ENCODE peak calls at places on chromosomes 6 and 20, in four cellular contexts. K is colonic mucosa, I is mucosa of descending colon, C is lower lobe of right lung. X is an unnamed sample.

GRCh38 chr20:17904027-17904426 is 64.6 kb downstream of the SNX5 start:
- DNase-seq in C (no peak), I (no peak), K (no peak), X (no peak)

GRCh38 chr6:24891004-24891403 is 44.8 kb downstream of the RIPOR2 start:
- DNase-seq in I (no peak), C (no peak), K (no peak), X (no peak)

GRCh38 chr6:111215134-111215533 is 127.8 kb downstream of the SLC16A10 start:
- DNase-seq in K (no peak), C (no peak), I (no peak), X (no peak)

GRCh38 chr20:20593447-20594170 is 118.8 kb downstream of the RALGAPA2 start:
- DNase-seq in K (no peak), I (peak; percentile 35), C (peak; percentile 47), X (no peak)

GRCh38 chr6:33827546-33828451 is 24.0 kb upstream of the MLN start:
- DNase-seq in K (peak; percentile 42), C (peak; percentile 38), I (peak; percentile 35), X (no peak)

GRCh38 chr20:24993337-24994185 is 1.0 kb upstream of the APMAP start:
- DNase-seq in K (peak; percentile 20), I (no peak), C (no peak), X (no peak)

GRCh38 chr20:1526896-1527295 is 30.6 kb downstream of the SIRPD start:
- DNase-seq in C (no peak), K (no peak), I (no peak), X (no peak)

GRCh38 chr20:17648782-17649730 is 33.0 kb downstream of the RRBP1 start:
- DNase-seq in C (peak; percentile 73), K (peak; percentile 58), I (peak; percentile 67), X (no peak)

GRCh38 chr6:73481969-73482368 is 20.4 kb downstream of the MTO1 start:
- DNase-seq in C (no peak), I (no peak), K (no peak), X (no peak)

GRCh38 chr6:140062042-140063041 is 687.9 kb upstream of the CITED2 start:
- DNase-seq in K (no peak), C (no peak), I (peak; percentile 29), X (peak; percentile 46)

GRCh38 chr6:159328052-159328451 is 158.9 kb downstream of the FNDC1 start:
- DNase-seq in I (no peak), K (no peak), C (no peak), X (no peak)

GRCh38 chr20:11267131-11267761 is 593.4 kb upstream of the JAG1 start:
- DNase-seq in K (peak; percentile 22), C (no peak), I (peak; percentile 15), X (peak; percentile 40)

GRCh38 chr6:106098383-106099234 is 12.5 kb downstream of the PRDM1 start:
- DNase-seq in C (peak; percentile 57), K (peak; percentile 90), I (peak; percentile 87), X (no peak)

GRCh38 chr6:67694127-67694526 is 941.0 kb upstream of the ADGRB3 start:
- DNase-seq in I (no peak), C (no peak), K (no peak), X (no peak)

GRCh38 chr6:137977206-137977605 is 110.1 kb downstream of the TNFAIP3 start:
- DNase-seq in C (no peak), K (no peak), I (no peak), X (no peak)

GRCh38 chr20:45968801-45969711 is 2.9 kb downstream of the ZNF335 start:
- DNase-seq in C (peak; percentile 45), I (no peak), K (no peak), X (no peak)

GRCh38 chr6:33431880-33432541 is 12.1 kb downstream of the SYNGAP1 start:
- DNase-seq in C (peak; percentile 39), K (no peak), I (no peak), X (no peak)

GRCh38 chr20:45181639-45182038 is 6.9 kb downstream of the PI3 start:
- DNase-seq in I (no peak), K (no peak), C (no peak), X (no peak)

GRCh38 chr20:58514321-58515239 is 619 bp downstream of the APCDD1L start:
- DNase-seq in K (no peak), I (no peak), C (no peak), X (no peak)

GRCh38 chr6:16602035-16602434 is 159.2 kb downstream of the ATXN1 start:
- DNase-seq in K (no peak), I (no peak), C (no peak), X (no peak)

GRCh38 chr20:41048475-41049242 is 20.0 kb downstream of the TOP1 start:
- DNase-seq in K (no peak), I (no peak), C (no peak), X (no peak)

GRCh38 chr6:43045371-43045930 is 8.2 kb downstream of the CUL7 start:
- DNase-seq in K (no peak), C (no peak), I (no peak), X (no peak)
- H3K36me3 ChIP-seq in K (no peaks in the 10 kb centered on the region), C (peaks cover 87% of the 10 kb centered on the region), I (no peaks in the 10 kb centered on the region), X (peaks cover 74% of the 10 kb centered on the region)

DNA sequence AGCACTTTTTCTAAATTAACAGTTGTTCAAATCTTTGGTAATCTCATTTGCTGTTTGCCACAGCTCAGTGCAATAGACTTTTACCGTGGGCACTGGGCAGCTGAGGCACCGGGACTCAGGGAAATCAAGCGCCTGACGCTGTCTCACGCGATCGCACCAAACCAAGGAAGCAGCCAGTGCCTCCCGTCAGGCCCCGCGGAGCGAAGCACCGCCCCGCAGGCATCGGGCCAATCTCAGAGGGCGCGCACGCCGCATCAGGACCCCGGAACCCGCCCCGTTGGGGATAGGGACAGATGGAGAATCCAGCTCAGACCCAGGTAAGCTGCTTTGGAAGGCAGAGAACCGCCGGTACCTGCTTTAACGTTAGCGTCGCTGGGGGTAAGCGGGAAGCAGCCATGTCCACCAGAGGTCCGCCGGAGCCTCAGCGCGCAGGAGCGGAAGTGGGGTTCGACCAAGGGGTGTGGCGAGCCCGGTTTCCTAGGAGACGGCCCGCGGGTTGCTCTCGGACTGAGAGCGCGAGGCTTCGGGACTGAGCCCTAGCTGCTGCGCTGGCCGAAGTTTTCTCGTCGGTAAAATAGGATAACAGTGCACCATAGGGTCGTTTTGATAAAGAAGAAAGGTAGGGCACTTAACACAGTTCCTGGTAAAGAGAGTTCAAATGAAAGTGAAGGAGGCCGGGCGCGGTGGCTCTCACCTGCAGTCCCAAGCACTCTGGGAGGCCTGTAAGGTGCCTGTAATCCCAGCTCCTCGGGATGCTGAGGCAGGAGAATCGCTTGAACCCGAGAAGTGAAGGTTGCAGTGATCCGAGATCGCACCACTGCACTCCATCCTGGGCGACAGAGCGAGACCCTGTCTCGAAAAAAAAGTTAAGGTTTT is at the start of gene LYRM2:
- DNase-seq in I (peak; percentile 94), C (peak; percentile 97), K (peak; percentile 96), X (peak; percentile 95)
- TF ChIP-seq CTCF in I (no peak), C (no peak), K (no peak), X (peak; percentile 45)

GRCh38 chr6:41083072-41083471 is 10.3 kb downstream of the NFYA start:
- DNase-seq in I (no peak), K (no peak), C (no peak), X (no peak)
- H3K36me3 ChIP-seq in I (peaks cover 14% of the 10 kb centered on the region), K (peaks cover 4% of the 10 kb centered on the region), C (peaks cover 86% of the 10 kb centered on the region), X (peaks cover 84% of the 10 kb centered on the region)

GRCh38 chr6:160348552-160349441 is 619 bp downstream of the SLC22A3 start:
- DNase-seq in I (peak; percentile 50), C (peak; percentile 74), K (peak; percentile 45), X (no peak)
- TF ChIP-seq CTCF in I (no peak), C (no peak), K (no peak), X (no peak)

GRCh38 chr6:27494987-27495385 is 22.1 kb upstream of the ZNF184 start:
- DNase-seq in C (no peak), I (no peak), K (no peak), X (no peak)
- H3K36me3 ChIP-seq in C (no peaks in the 10 kb centered on the region), I (no peaks in the 10 kb centered on the region), K (no peaks in the 10 kb centered on the region), X (no peaks in the 10 kb centered on the region)

GRCh38 chr6:163652328-163652727 is 237.8 kb downstream of the QKI start:
- DNase-seq in C (no peak), K (no peak), I (no peak), X (no peak)

GRCh38 chr6:163661271-163661671 is 246.8 kb downstream of the QKI start:
- DNase-seq in K (no peak), C (no peak), I (no peak), X (no peak)

GRCh38 chr6:163659807-163660206 is 245.3 kb downstream of the QKI start:
- DNase-seq in I (no peak), C (no peak), K (no peak), X (no peak)

GRCh38 chr6:163651910-163652309 is 237.4 kb downstream of the QKI start:
- DNase-seq in I (no peak), K (no peak), C (no peak), X (no peak)

GRCh38 chr6:163655217-163656121 is 241.0 kb downstream of the QKI start:
- DNase-seq in C (no peak), K (no peak), I (no peak), X (no peak)
- TF ChIP-seq CTCF in C (peak; percentile 9), K (no peak), I (no peak), X (peak; percentile 22)

DNA sequence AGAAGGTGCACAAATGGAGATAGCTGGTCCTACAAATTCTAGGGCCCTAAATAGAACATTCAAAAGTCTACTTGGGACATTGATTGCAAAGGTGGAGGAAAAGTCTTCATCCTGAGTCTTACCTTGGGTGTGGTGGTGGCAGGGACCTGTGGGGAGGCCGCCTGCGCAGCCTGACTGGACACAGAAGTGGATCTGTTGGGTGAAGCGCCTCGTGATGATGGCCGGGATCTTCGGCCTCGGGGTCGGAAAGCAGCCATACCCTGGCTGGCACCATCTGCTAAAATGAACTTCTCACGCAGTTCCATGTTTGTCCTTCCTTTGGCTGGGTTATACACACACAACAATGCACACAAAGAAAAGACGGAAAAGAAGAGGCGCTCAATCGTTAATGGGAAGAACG is 179.2 kb downstream of the DST start:
- DNase-seq in C (no peak), K (no peak), I (no peak), X (no peak)
- H3K36me3 ChIP-seq in C (peaks cover 83% of the 10 kb centered on the region), K (peaks cover 3% of the 10 kb centered on the region), I (no peaks in the 10 kb centered on the region), X (peaks cover 90% of the 10 kb centered on the region)

GRCh38 chr6:38805127-38805655 is 90.1 kb downstream of the DNAH8 start:
- DNase-seq in K (no peak), C (no peak), I (no peak), X (no peak)
- TF ChIP-seq CTCF in K (no peak), C (no peak), I (no peak), X (no peak)

GRCh38 chr20:57371363-57371762 is 19.8 kb upstream of the RBM38 start:
- DNase-seq in C (no peak), K (no peak), I (no peak), X (no peak)
- H3K36me3 ChIP-seq in C (no peaks in the 10 kb centered on the region), K (peaks cover 11% of the 10 kb centered on the region), I (peaks cover 24% of the 10 kb centered on the region), X (peaks cover 100% of the 10 kb centered on the region)

X was measured in left ventricle myocardium inferior.